ENCODE peak calls at places on chromosome 22, in seven cellular contexts. T, W, Y, B, N, G and L are unnamed samples.

GRCh38 chr22:43186272-43187170 is at the start of gene TTLL12:
- DNase-seq in T (peak), W (peak), Y (peak), B (peak), N (peak), G (peak), L (peak)

GRCh38 chr22:45503071-45503815 is 560 bp downstream of the FBLN1 start:
- DNase-seq in T (no peak), W (no peak), Y (no peak), B (no peak), N (no peak), G (no peak), L (no peak)

GRCh38 chr22:32127904-32128303 is 31.2 kb downstream of the C22orf42 start:
- DNase-seq in T (no peak), W (no peak), Y (peak), B (no peak), N (no peak), G (no peak), L (no peak)

GRCh38 chr22:43955883-43956286 is 643 bp downstream of the SAMM50 start:
- DNase-seq in T (no peak), W (no peak), Y (no peak), B (no peak), N (no peak), G (no peak), L (no peak)

GRCh38 chr22:19495562-19496323 is 16.0 kb downstream of the CDC45 start:
- DNase-seq in T (no peak), W (no peak), Y (no peak), B (no peak), N (no peak), G (no peak), L (no peak)

GRCh38 chr22:39556970-39557811 is 13.4 kb upstream of the CACNA1I start:
- DNase-seq in T (no peak), W (peak), Y (no peak), B (peak), N (peak), G (peak), L (peak)

GRCh38 chr22:23565288-23565941 is 14.7 kb downstream of the IGLL1 start:
- DNase-seq in T (no peak), W (no peak), Y (peak), B (peak), N (no peak), G (no peak), L (no peak)

GRCh38 chr22:21095773-21096107 is 50.0 kb downstream of the LRRC74B start:
- DNase-seq in T (no peak), W (no peak), Y (no peak), B (no peak), N (no peak), G (no peak), L (no peak)

GRCh38 chr22:43260346-43260745 is 73.4 kb upstream of the TTLL12 start:
- DNase-seq in T (no peak), W (no peak), Y (peak), B (no peak), N (no peak), G (no peak), L (no peak)